ENCODE peak calls at places on chromosomes 12 and 14, in seven cellular contexts. B is HCT116, Z is GM12878, I is K562, X is SK-N-SH, T is HepG2, W is H1. J is an unnamed sample.
A peak's percentile ranks its signal among the peaks of the same experiment; 100 is the strongest.

GRCh38 chr12:85147331-85147730 is 111.2 kb downstream of the LRRIQ1 start:
- DNase-seq in B (no peak), Z (no peak), I (no peak), X (no peak), T (no peak), W (no peak), J (no peak)

GRCh38 chr12:6067152-6067916 is 57.1 kb downstream of the VWF start:
- DNase-seq in B (peak; percentile 76), Z (no peak), I (peak; percentile 27), X (peak; percentile 60), T (peak; percentile 56), W (no peak), J (peak; percentile 49)

GRCh38 chr12:99649551-99649950 is 2.0 kb downstream of the GARIN6 start:
- DNase-seq in B (no peak), Z (no peak), I (no peak), X (no peak), T (no peak), W (no peak), J (no peak)

GRCh38 chr14:51873221-51873893 is 12.9 kb downstream of the GNG2 start:
- DNase-seq in B (peak; percentile 24), Z (peak; percentile 94), I (no peak), X (peak; percentile 33), T (no peak), W (no peak), J (no peak)

GRCh38 chr14:69614592-69614991 is 3.2 kb downstream of the SUSD6 start:
- DNase-seq in B (no peak), Z (peak; percentile 84), I (no peak), X (no peak), T (no peak), W (no peak), J (no peak)

GRCh38 chr12:45299132-45299692 is 83.3 kb downstream of the ANO6 start:
- DNase-seq in B (peak; percentile 23), Z (no peak), I (no peak), X (no peak), T (no peak), W (no peak), J (peak; percentile 81)

GRCh38 chr14:63426838-63427237 is 108.1 kb upstream of the GPHB5 start:
- DNase-seq in B (no peak), Z (no peak), I (no peak), X (no peak), T (no peak), W (no peak), J (no peak)

GRCh38 chr12:94149781-94150482 is 1.6 kb downstream of the PLXNC1 start:
- DNase-seq in B (no peak), Z (no peak), I (no peak), X (peak; percentile 68), T (no peak), W (no peak), J (no peak)

GRCh38 chr12:15787801-15788200 is 1.4 kb downstream of the EPS8 start:
- DNase-seq in B (no peak), Z (no peak), I (no peak), X (no peak), T (no peak), W (no peak), J (no peak)

GRCh38 chr12:92505373-92506340 is 197.1 kb upstream of the PLEKHG7 start:
- DNase-seq in B (no peak), Z (peak; percentile 86), I (no peak), X (peak; percentile 3), T (no peak), W (no peak), J (no peak)

GRCh38 chr12:102454808-102455760 is 25.3 kb downstream of the IGF1 start:
- DNase-seq in B (no peak), Z (no peak), I (no peak), X (no peak), T (peak; percentile 10), W (no peak), J (no peak)

GRCh38 chr12:15842106-15842505 is 40.1 kb upstream of the STRAP start:
- DNase-seq in B (no peak), Z (no peak), I (no peak), X (no peak), T (no peak), W (no peak), J (no peak)

GRCh38 chr12:13744566-13744965 is 236.8 kb downstream of the GRIN2B start:
- DNase-seq in B (no peak), Z (no peak), I (no peak), X (no peak), T (no peak), W (no peak), J (no peak)

GRCh38 chr12:50105913-50106450 is 2.2 kb downstream of the GPD1 start:
- DNase-seq in B (no peak), Z (no peak), I (no peak), X (no peak), T (no peak), W (no peak), J (no peak)

GRCh38 chr12:39431797-39432196 is 11.1 kb downstream of the KIF21A start:
- DNase-seq in B (no peak), Z (no peak), I (no peak), X (no peak), T (no peak), W (no peak), J (no peak)

GRCh38 chr12:39431002-39431796 is 11.7 kb downstream of the KIF21A start:
- DNase-seq in B (no peak), Z (no peak), I (no peak), X (no peak), T (no peak), W (no peak), J (no peak)

GRCh38 chr12:39429809-39430208 is 13.1 kb downstream of the KIF21A start:
- DNase-seq in B (no peak), Z (no peak), I (no peak), X (no peak), T (no peak), W (no peak), J (no peak)

GRCh38 chr12:39426636-39427245 is 16.2 kb downstream of the KIF21A start:
- DNase-seq in B (no peak), Z (no peak), I (no peak), X (no peak), T (no peak), W (no peak), J (no peak)

DNA sequence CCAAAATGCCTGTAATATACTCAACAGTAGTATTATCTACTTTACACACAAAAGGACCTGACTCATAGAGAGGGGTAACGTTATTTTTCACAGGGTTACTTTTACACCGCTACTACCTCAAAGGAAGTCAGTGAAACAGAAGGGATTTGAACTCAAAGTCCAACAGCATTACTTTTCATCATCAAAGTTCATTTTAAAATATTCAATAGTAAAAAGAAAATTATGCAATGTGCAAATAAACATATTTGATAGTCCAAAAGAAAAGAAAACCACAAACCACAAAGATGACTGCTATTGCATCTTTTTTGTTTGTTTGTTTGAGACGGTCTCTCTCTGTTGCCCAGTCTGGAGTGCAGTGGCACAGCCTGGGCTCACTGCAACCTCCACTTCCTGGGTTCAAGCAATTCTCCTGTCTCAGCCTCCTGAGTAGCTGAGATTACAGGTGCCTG is 15.5 kb downstream of the KIF21A start:
- DNase-seq in B (no peak), Z (no peak), I (no peak), X (no peak), T (peak; percentile 78), W (no peak), J (no peak)
- TF ChIP-seq JUND in B (no peak), Z (no peak), I (no peak), X (no peak), T (no peak), W (no peak), J (no peak)

GRCh38 chr12:88781909-88782308 is 201.6 kb upstream of the KITLG start:
- DNase-seq in B (no peak), Z (no peak), I (no peak), X (no peak), T (no peak), W (no peak), J (peak; percentile 86)
- TF ChIP-seq JUND in B (no peak), Z (no peak), I (no peak), X (no peak), T (no peak), W (no peak), J (peak; percentile 59)

DNA sequence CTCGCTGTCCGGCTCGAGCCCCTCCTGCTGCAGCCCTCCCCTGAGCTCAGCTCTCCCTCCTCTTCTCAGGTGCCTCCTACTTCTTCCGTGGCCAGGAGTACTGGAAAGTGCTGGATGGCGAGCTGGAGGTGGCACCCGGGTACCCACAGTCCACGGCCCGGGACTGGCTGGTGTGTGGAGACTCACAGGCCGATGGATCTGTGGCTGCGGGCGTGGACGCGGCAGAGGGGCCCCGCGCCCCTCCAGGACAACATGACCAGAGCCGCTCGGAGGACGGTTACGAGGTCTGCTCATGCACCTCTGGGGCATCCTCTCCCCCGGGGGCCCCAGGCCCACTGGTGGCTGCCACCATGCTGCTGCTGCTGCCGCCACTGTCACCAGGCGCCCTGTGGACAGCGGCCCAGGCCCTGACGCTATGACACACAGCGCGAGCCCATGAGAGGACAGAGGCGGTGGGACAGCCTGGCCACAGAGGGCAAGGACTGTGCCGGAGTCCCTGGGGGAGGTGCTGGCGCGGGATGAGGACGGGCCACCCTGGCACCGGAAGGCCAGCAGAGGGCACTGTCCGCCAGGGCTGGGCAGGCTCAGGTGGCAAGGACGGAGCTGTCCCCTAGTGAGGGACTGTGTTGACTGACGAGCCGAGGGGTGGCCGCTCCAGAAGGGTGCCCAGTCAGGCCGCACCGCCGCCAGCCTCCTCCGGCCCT is 22.8 kb downstream of the MMP17 start:
- DNase-seq in B (no peak), Z (no peak), I (no peak), X (no peak), T (no peak), W (no peak), J (peak; percentile 72)
- TF ChIP-seq JUND in B (no peak), Z (no peak), I (no peak), X (no peak), T (no peak), W (no peak), J (no peak)

GRCh38 chr14:81942071-81942470 is 408.4 kb upstream of the SEL1L start:
- DNase-seq in B (no peak), Z (no peak), I (no peak), X (no peak), T (no peak), W (no peak), J (no peak)

GRCh38 chr14:81952917-81953316 is 419.3 kb upstream of the SEL1L start:
- DNase-seq in B (no peak), Z (no peak), I (no peak), X (no peak), T (no peak), W (no peak), J (no peak)

DNA sequence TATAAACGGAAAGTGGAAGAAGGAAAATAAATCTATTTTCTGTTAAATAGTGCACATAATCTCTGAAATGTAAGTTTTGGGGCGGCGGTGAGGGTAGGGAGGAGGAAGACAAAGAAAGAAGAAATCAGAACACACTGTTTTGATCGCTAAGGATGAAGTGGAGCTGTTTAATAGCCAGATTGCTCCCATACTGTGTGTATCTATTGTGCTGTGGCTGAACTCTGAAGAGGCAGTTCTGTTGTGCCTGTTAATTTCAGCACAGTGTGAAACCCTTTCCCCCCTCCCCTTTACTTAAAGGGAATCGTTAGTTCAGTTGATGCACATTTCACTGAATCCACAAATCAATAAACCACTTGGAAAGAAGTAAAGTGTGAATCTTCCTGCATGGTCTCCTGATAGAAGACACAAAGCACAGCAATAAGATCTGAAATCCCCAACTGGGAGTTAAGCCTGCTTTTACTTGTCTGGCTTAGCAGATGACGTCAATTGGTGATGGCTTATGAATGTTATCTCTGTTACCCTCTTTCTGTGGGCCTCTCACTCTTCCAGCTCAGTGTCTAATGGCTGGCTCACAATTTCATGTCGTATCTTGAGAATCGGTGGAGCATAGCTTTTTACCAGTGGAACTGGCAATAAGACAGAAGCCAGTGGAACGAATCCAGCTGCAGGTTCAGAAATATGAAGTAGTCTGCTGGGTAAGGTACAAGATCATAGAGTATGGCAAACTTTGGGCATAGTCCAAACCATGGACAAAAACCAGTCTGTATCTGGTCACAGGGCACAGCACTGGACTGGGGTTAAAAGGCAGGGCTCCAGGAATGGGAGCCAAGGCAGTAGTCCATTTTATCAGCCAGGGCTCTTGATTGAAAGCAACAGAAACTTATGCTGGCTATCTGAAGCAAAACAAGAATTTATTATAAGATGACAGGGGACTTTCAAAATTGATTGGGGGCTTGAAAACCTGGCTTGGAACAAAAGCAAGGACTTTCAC is 413.4 kb upstream of the SEL1L start:
- DNase-seq in B (no peak), Z (no peak), I (no peak), X (no peak), T (no peak), W (no peak), J (no peak)
- TF ChIP-seq JUND in B (no peak), Z (no peak), I (no peak), X (no peak), T (no peak), W (no peak), J (no peak)